ENCODE peak calls at places on chromosomes 16 and 17, in four cellular contexts. One of them, this sample, is unnamed.

GRCh38 chr17:70086468-70086867 is 11.4 kb downstream of the KCNJ16 start:
- DNase-seq in H1: no peak
- DNase-seq in A549: no peak
- DNase-seq in IMR-90: peak
- DNase-seq in this sample: no peak

GRCh38 chr16:77344306-77344705 is 90.5 kb downstream of the ADAMTS18 start:
- DNase-seq in IMR-90: no peak
- DNase-seq in H1: no peak
- DNase-seq in A549: no peak
- DNase-seq in this sample: no peak

GRCh38 chr17:77890771-77891170 is 67.7 kb upstream of the TNRC6C start:
- DNase-seq in H1: no peak
- DNase-seq in IMR-90: no peak
- DNase-seq in A549: no peak
- DNase-seq in this sample: no peak

GRCh38 chr17:72605543-72605942 is 484.7 kb downstream of the SOX9 start:
- DNase-seq in A549: no peak
- DNase-seq in IMR-90: no peak
- DNase-seq in H1: no peak
- DNase-seq in this sample: no peak

GRCh38 chr16:11506816-11507305 is 79.9 kb downstream of the LITAF start:
- DNase-seq in IMR-90: no peak
- DNase-seq in A549: no peak
- DNase-seq in H1: no peak
- DNase-seq in this sample: no peak

GRCh38 chr16:68040506-68041288 is 17.6 kb downstream of the DUS2 start:
- DNase-seq in A549: peak
- DNase-seq in IMR-90: peak
- DNase-seq in H1: peak
- DNase-seq in this sample: peak

GRCh38 chr17:48540213-48540612 is 4.7 kb downstream of the HOXB2 start:
- DNase-seq in IMR-90: peak
- DNase-seq in A549: no peak
- DNase-seq in H1: no peak
- DNase-seq in this sample: no peak

GRCh38 chr16:27639588-27640276 is 89.8 kb downstream of the KATNIP start:
- DNase-seq in A549: peak
- DNase-seq in H1: peak
- DNase-seq in IMR-90: peak
- DNase-seq in this sample: peak

GRCh38 chr16:31421587-31421986 is 6.6 kb downstream of the COX6A2 start:
- DNase-seq in A549: no peak
- DNase-seq in H1: no peak
- DNase-seq in IMR-90: no peak
- DNase-seq in this sample: no peak

GRCh38 chr17:75909812-75910274 is 5.2 kb upstream of the MRPL38 start:
- DNase-seq in IMR-90: peak
- DNase-seq in H1: no peak
- DNase-seq in A549: no peak
- DNase-seq in this sample: no peak

GRCh38 chr16:85381738-85382592 is 231.2 kb upstream of the GSE1 start:
- DNase-seq in IMR-90: peak
- DNase-seq in A549: no peak
- DNase-seq in H1: no peak
- DNase-seq in this sample: peak

GRCh38 chr17:79549111-79549915 is 61.5 kb downstream of the RBFOX3 start:
- DNase-seq in H1: peak
- DNase-seq in A549: no peak
- DNase-seq in IMR-90: no peak
- DNase-seq in this sample: no peak

GRCh38 chr16:14325921-14326401 is 254.8 kb downstream of the MRTFB start:
- DNase-seq in H1: no peak
- DNase-seq in IMR-90: no peak
- DNase-seq in A549: no peak
- DNase-seq in this sample: no peak

GRCh38 chr17:41140360-41141132 is at the start of gene KRTAP4-6:
- DNase-seq in A549: no peak
- DNase-seq in IMR-90: peak
- DNase-seq in H1: no peak
- DNase-seq in this sample: no peak

GRCh38 chr16:29684671-29685070 is 5.7 kb downstream of the QPRT start:
- DNase-seq in A549: no peak
- DNase-seq in IMR-90: no peak
- DNase-seq in H1: no peak
- DNase-seq in this sample: no peak

DNA sequence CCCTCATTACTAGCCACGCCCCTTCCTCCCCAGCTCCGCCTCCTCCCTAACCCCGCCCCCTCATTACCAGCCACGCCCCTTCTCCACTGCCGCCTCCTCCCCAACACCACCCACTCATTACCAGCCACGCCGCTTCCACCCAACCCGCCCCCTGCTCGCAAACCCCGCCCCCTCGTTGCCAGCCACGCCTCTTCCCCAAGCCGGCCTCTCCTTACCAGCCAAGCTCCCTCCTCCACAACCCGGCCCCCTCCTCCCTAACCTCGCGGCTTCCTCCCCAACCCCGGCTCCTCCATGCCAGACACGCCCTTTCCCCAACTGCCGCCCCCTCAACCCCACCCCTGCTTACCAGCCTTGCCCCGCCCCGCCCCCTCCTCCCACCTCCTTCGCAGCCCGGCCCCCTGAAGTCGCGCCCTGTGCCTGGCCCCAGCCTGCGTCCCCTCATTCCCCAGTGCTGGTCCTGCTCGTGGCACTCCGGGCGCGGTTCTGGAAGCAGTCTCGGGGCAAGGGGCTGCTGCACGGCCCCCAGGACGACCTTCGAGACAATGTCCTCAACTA is 7.2 kb downstream of the SLC22A31 start:
- DNase-seq in A549: no peak
- DNase-seq in IMR-90: peak
- DNase-seq in H1: peak
- DNase-seq in this sample: peak
- TF ChIP-seq MAFK in A549: no peak
- TF ChIP-seq MAFK in IMR-90: no peak
- TF ChIP-seq MAFK in H1: no peak
- TF ChIP-seq MAFK in this sample: no peak

DNA sequence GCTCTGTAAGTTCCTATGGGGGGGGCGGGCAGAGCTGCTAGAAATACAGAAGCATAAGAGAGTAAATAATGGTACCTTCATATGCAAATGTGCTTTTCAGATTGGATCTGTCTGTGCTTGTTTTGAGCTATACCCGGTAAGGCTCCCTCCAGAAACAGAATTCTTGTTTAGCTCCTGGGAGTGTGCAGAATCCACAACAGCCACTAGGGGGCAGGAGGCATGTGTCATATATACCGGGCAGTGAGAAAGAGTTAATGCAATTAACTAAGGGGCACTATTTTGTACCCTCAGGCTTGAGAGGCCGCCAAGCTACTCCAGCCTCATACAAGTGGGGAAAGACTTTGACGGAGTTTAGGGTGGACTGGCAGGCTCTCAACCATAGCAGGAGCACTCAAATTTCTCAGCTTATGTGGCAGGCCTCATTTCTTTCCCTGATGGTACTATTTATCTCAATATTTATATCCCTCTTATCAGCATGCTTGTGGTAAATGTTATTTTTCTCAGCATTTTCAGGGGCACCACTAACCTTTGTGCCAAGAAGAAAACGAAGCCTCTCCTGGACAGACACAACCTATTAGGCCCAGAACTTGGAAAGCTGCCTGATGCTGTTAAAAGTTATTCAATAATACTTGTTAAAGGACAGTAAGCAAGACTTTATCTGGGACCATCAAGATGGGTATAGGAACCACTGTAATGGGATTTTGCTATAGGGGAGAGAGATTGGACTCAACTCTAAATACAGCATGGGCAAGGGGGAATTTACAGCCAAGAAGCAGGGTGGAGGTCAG is 10.7 kb upstream of the CENPV start:
- DNase-seq in A549: peak
- DNase-seq in IMR-90: peak
- DNase-seq in H1: peak
- DNase-seq in this sample: peak
- H3K27ac ChIP-seq in A549: no peak
- H3K27ac ChIP-seq in IMR-90: no peak
- H3K27ac ChIP-seq in H1: no peak
- H3K27ac ChIP-seq in this sample: no peak

DNA sequence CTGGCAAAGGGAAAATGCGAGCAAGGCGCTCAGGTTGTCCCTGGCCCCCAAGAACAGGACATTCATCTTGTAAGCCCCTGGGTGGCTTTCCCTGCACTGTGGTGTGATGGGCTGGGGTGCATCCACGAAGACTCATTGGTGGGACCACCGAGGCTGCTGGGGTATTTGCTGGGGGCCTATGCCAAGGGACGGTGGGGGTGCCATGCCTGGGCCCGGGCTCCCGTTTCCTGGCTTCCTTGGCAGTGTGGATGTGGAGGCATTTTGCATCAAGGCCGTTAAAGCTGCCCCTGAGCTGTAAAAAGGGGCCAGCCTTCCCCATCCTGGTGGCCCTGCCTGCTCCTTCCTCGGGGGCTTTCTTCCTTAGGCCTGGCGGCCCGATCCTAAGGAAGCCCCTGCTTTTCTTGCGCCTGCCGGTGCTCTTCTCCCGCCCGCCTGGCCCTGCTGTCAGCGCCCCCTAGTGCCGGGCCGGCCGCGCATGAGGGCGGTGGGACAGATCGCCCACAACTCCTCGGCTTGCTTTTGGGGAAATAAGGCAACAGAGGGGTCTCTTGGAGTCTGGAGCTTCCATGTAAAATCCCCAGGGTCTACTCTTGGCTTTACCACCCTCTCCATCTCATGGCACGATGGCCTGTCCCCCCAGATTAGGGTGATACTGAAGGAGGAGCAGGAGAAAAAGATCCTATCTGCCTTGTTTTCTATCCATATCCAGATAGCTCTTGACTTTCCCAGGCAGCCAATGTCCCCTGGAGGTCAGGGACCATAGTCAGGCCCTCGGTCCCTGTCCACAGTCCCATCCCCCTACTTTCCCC is 9.8 kb upstream of the TBX2 start:
- DNase-seq in A549: peak
- DNase-seq in H1: peak
- DNase-seq in IMR-90: peak
- DNase-seq in this sample: peak
- TF ChIP-seq MAFK in A549: no peak
- TF ChIP-seq MAFK in H1: no peak
- TF ChIP-seq MAFK in IMR-90: no peak
- TF ChIP-seq MAFK in this sample: no peak

GRCh38 chr17:18328643-18329204 is 13.6 kb downstream of the SMCR8 start:
- DNase-seq in A549: no peak
- DNase-seq in H1: no peak
- DNase-seq in IMR-90: no peak
- DNase-seq in this sample: no peak
- H3K27ac ChIP-seq in A549: no peak
- H3K27ac ChIP-seq in H1: no peak
- H3K27ac ChIP-seq in IMR-90: no peak
- H3K27ac ChIP-seq in this sample: no peak

GRCh38 chr16:57999971-58000705 is at the start of gene ZNF319:
- DNase-seq in IMR-90: no peak
- DNase-seq in H1: peak
- DNase-seq in A549: no peak
- DNase-seq in this sample: peak

GRCh38 chr16:57998992-57999365 is 1.5 kb downstream of the ZNF319 start:
- DNase-seq in H1: no peak
- DNase-seq in IMR-90: no peak
- DNase-seq in A549: no peak
- DNase-seq in this sample: no peak

GRCh38 chr16:57998484-57998883 is 2.0 kb downstream of the ZNF319 start:
- DNase-seq in H1: no peak
- DNase-seq in IMR-90: no peak
- DNase-seq in A549: no peak
- DNase-seq in this sample: no peak

GRCh38 chr16:58000706-58001676 is at the start of gene USB1:
- DNase-seq in H1: peak
- DNase-seq in IMR-90: peak
- DNase-seq in A549: peak
- DNase-seq in this sample: peak

GRCh38 chr16:57999366-57999970 is 1.0 kb downstream of the ZNF319 start:
- DNase-seq in A549: no peak
- DNase-seq in IMR-90: peak
- DNase-seq in H1: no peak
- DNase-seq in this sample: no peak
- TF ChIP-seq MAFK in A549: no peak
- TF ChIP-seq MAFK in IMR-90: no peak
- TF ChIP-seq MAFK in H1: no peak
- TF ChIP-seq MAFK in this sample: no peak

GRCh38 chr17:46190763-46191162 is 2.5 kb downstream of the KANSL1 start:
- DNase-seq in IMR-90: peak
- DNase-seq in A549: no peak
- DNase-seq in H1: no peak
- DNase-seq in this sample: no peak
- H3K27ac ChIP-seq in IMR-90: no peak
- H3K27ac ChIP-seq in A549: no peak
- H3K27ac ChIP-seq in H1: no peak
- H3K27ac ChIP-seq in this sample: peak

GRCh38 chr17:32875230-32875903 is 1.6 kb downstream of the MYO1D start:
- DNase-seq in H1: no peak
- DNase-seq in IMR-90: no peak
- DNase-seq in A549: no peak
- DNase-seq in this sample: no peak
- TF ChIP-seq MAFK in H1: no peak
- TF ChIP-seq MAFK in IMR-90: no peak
- TF ChIP-seq MAFK in A549: no peak
- TF ChIP-seq MAFK in this sample: no peak

DNA sequence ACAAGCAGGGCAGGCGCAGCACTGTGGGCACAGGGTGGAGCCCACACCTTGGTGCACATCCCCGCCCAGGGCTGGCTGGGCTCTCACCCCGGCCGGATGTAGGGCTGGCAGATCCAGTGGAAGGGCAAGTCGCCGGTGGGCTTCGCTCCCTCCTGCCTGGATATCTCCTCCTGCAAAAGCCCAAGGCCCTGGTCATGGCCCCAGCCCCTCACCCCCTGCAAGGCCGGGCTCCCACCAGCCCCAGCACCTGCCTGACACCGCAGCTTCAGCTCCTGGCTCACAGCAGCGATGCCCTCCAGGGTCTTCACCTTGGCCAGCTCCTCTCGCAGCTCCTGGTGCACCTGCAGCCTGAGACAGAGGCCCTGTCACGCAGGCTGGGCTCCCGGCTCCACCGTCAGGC is 5.0 kb downstream of the DUS1L start:
- DNase-seq in IMR-90: no peak
- DNase-seq in A549: no peak
- DNase-seq in H1: no peak
- DNase-seq in this sample: no peak
- H3K27ac ChIP-seq in IMR-90: no peak
- H3K27ac ChIP-seq in A549: no peak
- H3K27ac ChIP-seq in H1: no peak
- H3K27ac ChIP-seq in this sample: no peak

This sample was measured in K562.